ENCODE peak calls at places on chromosome 18, in five cellular contexts. O, S, P, D and I are unnamed samples.

GRCh38 chr18:80178935-80179818 is 68.1 kb downstream of the PARD6G start:
- DNase-seq in O (peak; percentile 48), S (no peak), P (no peak), D (no peak), I (peak; percentile 85)

GRCh38 chr18:70308555-70309294 is 19.9 kb downstream of the SOCS6 start:
- DNase-seq in O (no peak), S (no peak), P (no peak), D (no peak), I (no peak)

GRCh38 chr18:45839415-45840395 is 14.2 kb downstream of the SIGLEC15 start:
- DNase-seq in O (no peak), S (peak; percentile 69), P (peak; percentile 71), D (peak; percentile 62), I (no peak)

GRCh38 chr18:68660355-68661183 is 54.3 kb downstream of the TMX3 start:
- DNase-seq in O (no peak), S (no peak), P (peak; percentile 7), D (peak; percentile 69), I (no peak)

GRCh38 chr18:63831080-63831788 is 56.0 kb downstream of the SERPINB7 start:
- DNase-seq in O (no peak), S (no peak), P (peak; percentile 75), D (peak; percentile 82), I (no peak)

GRCh38 chr18:51193621-51194287 is 3.7 kb downstream of the MEX3C start:
- DNase-seq in O (no peak), S (no peak), P (no peak), D (peak; percentile 1), I (no peak)

GRCh38 chr18:22113144-22113813 is 56.1 kb upstream of the GATA6 start:
- DNase-seq in O (no peak), S (peak; percentile 84), P (no peak), D (no peak), I (no peak)

GRCh38 chr18:47331641-47332040 is 80.2 kb upstream of the SKOR2 start:
- DNase-seq in O (no peak), S (no peak), P (no peak), D (no peak), I (no peak)

GRCh38 chr18:54149078-54149697 is 75.3 kb downstream of the MBD2 start:
- DNase-seq in O (no peak), S (no peak), P (peak; percentile 96), D (peak; percentile 91), I (no peak)

GRCh38 chr18:34544930-34545329 is 165.2 kb upstream of the DTNA start:
- DNase-seq in O (no peak), S (no peak), P (no peak), D (no peak), I (no peak)

GRCh38 chr18:48574667-48575300 is 36.0 kb downstream of the CTIF start:
- DNase-seq in O (no peak), S (peak; percentile 22), P (no peak), D (no peak), I (no peak)

GRCh38 chr18:48571619-48572384 is 33.0 kb downstream of the CTIF start:
- DNase-seq in O (no peak), S (no peak), P (no peak), D (no peak), I (no peak)

GRCh38 chr18:48575301-48575657 is 36.4 kb downstream of the CTIF start:
- DNase-seq in O (no peak), S (no peak), P (no peak), D (no peak), I (no peak)

GRCh38 chr18:48572402-48573126 is 33.7 kb downstream of the CTIF start:
- DNase-seq in O (no peak), S (peak; percentile 38), P (no peak), D (no peak), I (no peak)

DNA sequence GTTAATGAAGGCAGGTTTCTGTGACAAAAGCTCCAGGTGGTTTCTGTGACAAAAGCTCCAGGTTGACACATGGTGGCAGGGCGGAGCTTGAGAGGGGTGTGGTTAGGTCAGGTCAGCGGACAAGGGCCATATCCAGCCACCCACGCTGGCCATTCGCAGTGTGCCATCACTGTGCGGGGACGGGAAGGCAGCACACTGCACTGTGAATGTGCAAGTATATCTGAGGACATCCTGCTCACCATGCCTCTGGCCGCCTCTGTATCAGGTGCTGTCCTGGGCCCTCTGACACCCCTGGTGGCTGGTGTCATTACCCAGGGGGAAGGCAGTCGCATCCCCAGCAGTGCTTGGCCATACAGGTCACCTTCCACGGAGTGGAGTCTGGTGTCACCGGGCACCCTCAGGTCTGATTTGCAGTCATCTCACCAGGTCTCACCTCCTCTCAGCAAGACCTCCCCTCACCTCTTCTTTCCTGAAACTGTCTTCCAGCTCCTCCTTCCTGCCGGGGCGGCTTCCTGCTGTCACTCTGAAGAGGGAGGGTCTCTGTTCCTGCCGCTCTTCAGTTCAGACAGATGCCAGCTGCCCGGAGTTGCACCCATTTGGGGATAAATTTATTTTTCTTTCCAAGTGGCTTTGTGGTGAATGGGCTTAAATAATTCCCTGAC is 34.9 kb downstream of the CTIF start:
- DNase-seq in O (no peak), S (peak; percentile 61), P (no peak), D (no peak), I (no peak)
- TF ChIP-seq CTCF in O (no peak), S (no peak), P (no peak), D (no peak), I (no peak)

GRCh38 chr18:9419956-9420631 is 55.2 kb upstream of the RALBP1 start:
- DNase-seq in O (no peak), S (no peak), P (peak; percentile 26), D (no peak), I (no peak)

GRCh38 chr18:9422816-9423519 is 52.3 kb upstream of the RALBP1 start:
- DNase-seq in O (no peak), S (no peak), P (no peak), D (peak; percentile 93), I (peak; percentile 84)

GRCh38 chr18:9421788-9422329 is 53.5 kb upstream of the RALBP1 start:
- DNase-seq in O (no peak), S (no peak), P (no peak), D (no peak), I (no peak)

GRCh38 chr18:9418047-9418690 is 57.1 kb upstream of the RALBP1 start:
- DNase-seq in O (no peak), S (no peak), P (no peak), D (no peak), I (no peak)

DNA sequence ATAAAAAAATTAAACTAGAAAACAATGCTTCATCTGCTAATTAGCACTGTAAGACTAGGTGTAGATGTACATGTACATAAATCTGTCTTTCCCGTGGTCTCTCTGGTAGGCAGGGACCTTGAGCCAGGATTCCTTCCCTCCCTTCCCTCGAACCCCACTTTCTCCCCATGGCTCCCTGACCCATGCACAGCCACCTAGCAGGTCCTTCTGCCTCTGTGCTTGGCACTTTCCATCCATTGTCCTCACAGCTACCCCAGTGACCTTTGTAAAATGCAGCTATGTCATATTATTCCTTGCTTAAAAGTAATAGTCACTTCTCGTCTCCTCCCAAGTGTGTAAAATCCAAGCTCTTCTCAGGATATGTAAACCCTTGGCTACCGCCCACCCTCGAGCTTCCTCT is 54.2 kb upstream of the RALBP1 start:
- DNase-seq in O (no peak), S (no peak), P (no peak), D (no peak), I (no peak)
- H3K27ac ChIP-seq in O (no peak overlapping the region), S (no peak overlapping the region), P (no peak overlapping the region), D (no peak overlapping the region), I (no peak overlapping the region)

GRCh38 chr18:77918738-77919137 is 669.1 kb downstream of the GALR1 start:
- DNase-seq in O (no peak), S (no peak), P (no peak), D (no peak), I (no peak)
- TF ChIP-seq CTCF in O (no peak), S (no peak), P (no peak), D (no peak), I (no peak)

DNA sequence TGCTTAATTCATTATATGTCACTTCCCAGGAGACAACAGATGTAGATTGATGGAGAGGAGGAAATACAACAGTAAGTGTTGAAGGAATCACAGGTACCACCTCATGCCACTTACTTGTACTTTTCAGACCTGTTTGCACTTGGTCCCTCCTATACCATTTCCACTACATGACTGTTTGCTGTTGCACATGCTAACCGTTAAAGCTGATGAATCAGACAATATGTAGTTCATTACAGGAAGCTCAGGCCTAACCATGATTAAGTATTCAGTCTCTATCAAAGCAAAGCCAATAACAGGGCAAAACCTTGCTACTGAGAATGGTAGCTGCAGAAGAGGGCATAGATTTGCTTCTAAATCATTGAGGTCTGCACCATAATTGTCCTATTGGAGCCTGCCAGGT is 30.2 kb upstream of the GRP start:
- DNase-seq in O (no peak), S (no peak), P (no peak), D (no peak), I (no peak)
- H3K27ac ChIP-seq in O (no peak overlapping the region), S (no peak overlapping the region), P (no peak overlapping the region), D (no peak overlapping the region), I (no peak overlapping the region)

DNA sequence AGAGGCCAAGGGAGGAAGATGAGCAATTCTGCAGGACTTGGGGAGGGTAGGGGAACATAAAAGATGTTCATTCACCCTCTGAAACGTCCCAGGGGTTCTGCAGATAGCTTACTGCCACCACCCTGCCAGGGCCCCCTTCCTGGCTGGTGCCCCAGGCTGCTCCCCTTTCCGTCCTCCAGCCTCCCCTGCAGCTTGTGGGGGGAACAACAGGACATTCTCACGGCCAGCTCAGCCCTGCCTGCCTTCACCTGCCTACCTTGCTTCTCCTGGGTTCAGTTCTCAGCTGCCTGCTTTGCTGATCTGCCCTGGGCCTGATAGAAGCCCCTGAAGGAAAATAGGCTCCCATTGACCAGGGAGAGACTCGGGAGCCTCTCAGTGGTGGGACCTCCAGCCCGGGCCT is 251.1 kb downstream of the CELF4 start:
- DNase-seq in O (no peak), S (no peak), P (no peak), D (no peak), I (no peak)
- TF ChIP-seq CTCF in O (no peak), S (no peak), P (no peak), D (no peak), I (no peak)

GRCh38 chr18:49059028-49059670 is 108.4 kb upstream of the SMAD7 start:
- DNase-seq in O (no peak), S (no peak), P (no peak), D (peak; percentile 3), I (no peak)

GRCh38 chr18:49051323-49051967 is 100.7 kb upstream of the SMAD7 start:
- DNase-seq in O (no peak), S (no peak), P (no peak), D (no peak), I (no peak)

GRCh38 chr18:49052891-49053644 is 102.3 kb upstream of the SMAD7 start:
- DNase-seq in O (no peak), S (no peak), P (peak; percentile 99), D (peak; percentile 41), I (no peak)

GRCh38 chr18:49055196-49055595 is 104.4 kb upstream of the SMAD7 start:
- DNase-seq in O (no peak), S (no peak), P (no peak), D (no peak), I (no peak)

GRCh38 chr18:49055787-49056186 is 105.0 kb upstream of the SMAD7 start:
- DNase-seq in O (peak; percentile 93), S (peak; percentile 92), P (peak; percentile 65), D (peak; percentile 5), I (no peak)
- H3K27ac ChIP-seq in O (peak overlapping the region; percentile 59), S (no peak overlapping the region), P (peak overlapping the region; percentile 64), D (no peak overlapping the region), I (no peak overlapping the region)

DNA sequence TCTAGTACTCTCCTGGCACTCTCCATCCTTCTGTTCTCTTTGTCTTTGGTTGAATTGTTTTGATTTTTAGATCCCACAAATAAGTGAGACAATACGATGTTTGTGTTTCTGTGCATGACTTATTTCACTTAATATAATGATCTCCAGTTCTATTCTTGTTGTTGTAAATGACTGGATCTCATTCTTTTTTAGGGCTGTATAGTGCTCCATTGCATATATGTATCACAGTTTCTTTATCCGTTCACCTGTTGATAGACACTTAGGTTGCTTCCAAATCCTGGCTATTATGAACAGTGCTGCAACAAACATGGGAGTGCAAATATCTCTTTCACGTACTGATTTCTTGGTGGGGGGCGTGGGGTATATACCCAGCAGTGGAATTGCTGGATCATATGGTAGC is 245.0 kb downstream of the ADCYAP1 start:
- DNase-seq in O (no peak), S (no peak), P (no peak), D (no peak), I (no peak)
- TF ChIP-seq CTCF in O (no peak), S (no peak), P (no peak), D (no peak), I (no peak)